ENCODE peak calls at places on chromosomes 5 and 9, in ten cellular contexts. E is dorsolateral prefrontal cortex, U is IMR-90, W is tibial nerve, N is A549, P is adrenal gland, I is heart right ventricle, M is AG04450, F is spleen, D is PC-3. Z is an unnamed sample.

GRCh38 chr5:104179057-104179456 is 616.5 kb upstream of the NUDT12 start:
- DNase-seq in P (peak), W (peak), M (no peak), D (peak), U (peak), F (no peak), E (no peak), I (no peak), N (peak), Z (no peak)

GRCh38 chr5:74056789-74057164 is 430.8 kb downstream of the ARHGEF28 start:
- DNase-seq in I (no peak), M (no peak), D (peak), E (no peak), N (peak), F (no peak), P (peak), U (peak), W (no peak), Z (no peak)

GRCh38 chr5:67149933-67150523 is 46.6 kb downstream of the CD180 start:
- DNase-seq in P (no peak), E (no peak), M (no peak), D (peak), F (no peak), W (no peak), I (no peak), U (peak), N (no peak), Z (no peak)

GRCh38 chr5:59789197-59789596 is 104.3 kb downstream of the PDE4D start:
- DNase-seq in P (no peak), W (no peak), D (no peak), U (no peak), M (no peak), E (no peak), F (no peak), N (peak), I (no peak), Z (no peak)

GRCh38 chr9:133137451-133138231 is 16.6 kb upstream of the RALGDS start:
- DNase-seq in M (no peak), N (no peak), P (peak), U (no peak), I (peak), W (no peak), F (no peak), D (no peak), E (peak), Z (peak)

GRCh38 chr5:137497396-137498290 is 1.5 kb downstream of the SPOCK1 start:
- DNase-seq in N (peak), D (peak), E (no peak), F (no peak), U (no peak), P (no peak), M (no peak), W (peak), I (no peak), Z (no peak)

GRCh38 chr9:117720555-117720954 is 16.4 kb downstream of the TLR4 start:
- DNase-seq in U (no peak), W (peak), M (no peak), N (no peak), E (no peak), I (peak), D (no peak), P (peak), F (no peak), Z (peak)

GRCh38 chr9:91207481-91207888 is 154.2 kb downstream of the AUH start:
- DNase-seq in E (no peak), P (no peak), F (no peak), U (peak), D (peak), I (no peak), W (no peak), M (no peak), N (no peak), Z (no peak)

GRCh38 chr5:135009736-135010501 is 24.1 kb downstream of the PITX1 start:
- DNase-seq in U (no peak), E (no peak), D (no peak), F (peak), M (no peak), N (no peak), W (no peak), P (no peak), I (no peak), Z (peak)

GRCh38 chr5:68432682-68433081 is 217.1 kb downstream of the PIK3R1 start:
- DNase-seq in M (no peak), N (no peak), E (no peak), U (no peak), P (no peak), D (peak), I (no peak), F (no peak), W (no peak), Z (no peak)

GRCh38 chr9:9585920-9586319 is 1026.9 kb downstream of the PTPRD start:
- DNase-seq in E (no peak), I (no peak), M (no peak), D (no peak), F (no peak), P (no peak), W (no peak), U (no peak), N (no peak), Z (no peak)

GRCh38 chr9:117448066-117448465 is 33.2 kb upstream of the ASTN2 start:
- DNase-seq in U (no peak), N (no peak), W (no peak), D (no peak), F (no peak), E (no peak), P (no peak), I (no peak), M (no peak), Z (no peak)

GRCh38 chr5:74094096-74094778 is 468.2 kb downstream of the ARHGEF28 start:
- DNase-seq in W (peak), D (peak), E (no peak), I (no peak), U (no peak), M (no peak), N (no peak), F (no peak), P (no peak), Z (peak)

GRCh38 chr5:33441241-33441844 is 578 bp downstream of the TARS1 start:
- DNase-seq in I (no peak), N (peak), M (no peak), E (no peak), F (no peak), D (peak), U (peak), W (peak), P (peak), Z (no peak)

GRCh38 chr5:38692780-38693507 is 136.5 kb upstream of the LIFR start:
- DNase-seq in D (peak), F (no peak), N (no peak), W (no peak), U (no peak), E (no peak), P (no peak), M (no peak), I (no peak), Z (no peak)

GRCh38 chr5:103259705-103260355 is 1.3 kb downstream of the MACIR start:
- DNase-seq in D (peak), W (peak), F (no peak), U (peak), N (no peak), E (no peak), M (no peak), I (no peak), P (peak), Z (no peak)

GRCh38 chr5:122078116-122078865 is at the start of gene LOX:
- DNase-seq in W (peak), I (peak), E (no peak), D (peak), N (peak), F (no peak), M (peak), U (peak), P (peak), Z (peak)

GRCh38 chr5:73030995-73031394 is 75.2 kb downstream of the FCHO2 start:
- DNase-seq in D (peak), F (no peak), U (peak), N (peak), W (no peak), P (no peak), I (no peak), E (no peak), M (peak), Z (no peak)

GRCh38 chr5:33713087-33713486 is 178.7 kb downstream of the ADAMTS12 start:
- DNase-seq in I (no peak), D (no peak), F (no peak), P (no peak), N (no peak), U (no peak), M (no peak), E (no peak), W (no peak), Z (no peak)

GRCh38 chr9:88400021-88400420 is 11.8 kb downstream of the SPIN1 start:
- DNase-seq in W (no peak), M (peak), E (no peak), P (no peak), D (peak), N (no peak), F (no peak), I (no peak), U (peak), Z (no peak)

GRCh38 chr9:89759563-89759962 is 154.8 kb downstream of the GADD45G start:
- DNase-seq in F (peak), N (no peak), M (no peak), W (no peak), E (no peak), P (no peak), I (no peak), D (peak), U (no peak), Z (no peak)

GRCh38 chr9:128275198-128276007 is at the start of gene GOLGA2:
- DNase-seq in P (peak), E (no peak), I (no peak), M (no peak), D (no peak), F (no peak), U (peak), W (peak), N (no peak), Z (peak)

GRCh38 chr9:20331095-20331685 is 291.1 kb downstream of the MLLT3 start:
- DNase-seq in M (no peak), N (no peak), E (no peak), F (no peak), P (no peak), U (no peak), I (no peak), W (no peak), D (no peak), Z (no peak)

GRCh38 chr5:168734657-168735344 is 155.6 kb upstream of the PANK3 start:
- DNase-seq in I (peak), U (peak), M (no peak), P (peak), F (no peak), D (no peak), N (no peak), E (no peak), W (peak), Z (peak)

GRCh38 chr5:114007678-114008077 is 354.2 kb upstream of the KCNN2 start:
- DNase-seq in N (no peak), I (no peak), P (no peak), F (no peak), E (no peak), M (no peak), W (no peak), U (no peak), D (no peak), Z (no peak)

GRCh38 chr5:6606884-6607558 is 25.8 kb downstream of the NSUN2 start:
- DNase-seq in M (no peak), I (no peak), U (no peak), D (no peak), E (no peak), F (no peak), N (no peak), W (no peak), P (no peak), Z (no peak)

GRCh38 chr9:116002624-116003023 is 151.0 kb upstream of the PAPPA start:
- DNase-seq in F (no peak), D (peak), I (no peak), E (no peak), P (no peak), U (no peak), M (no peak), N (peak), W (no peak), Z (peak)

GRCh38 chr9:84862786-84863185 is 193.3 kb downstream of the NTRK2 start:
- DNase-seq in U (no peak), F (no peak), I (no peak), E (no peak), M (no peak), P (no peak), N (peak), W (no peak), D (no peak), Z (no peak)

DNA sequence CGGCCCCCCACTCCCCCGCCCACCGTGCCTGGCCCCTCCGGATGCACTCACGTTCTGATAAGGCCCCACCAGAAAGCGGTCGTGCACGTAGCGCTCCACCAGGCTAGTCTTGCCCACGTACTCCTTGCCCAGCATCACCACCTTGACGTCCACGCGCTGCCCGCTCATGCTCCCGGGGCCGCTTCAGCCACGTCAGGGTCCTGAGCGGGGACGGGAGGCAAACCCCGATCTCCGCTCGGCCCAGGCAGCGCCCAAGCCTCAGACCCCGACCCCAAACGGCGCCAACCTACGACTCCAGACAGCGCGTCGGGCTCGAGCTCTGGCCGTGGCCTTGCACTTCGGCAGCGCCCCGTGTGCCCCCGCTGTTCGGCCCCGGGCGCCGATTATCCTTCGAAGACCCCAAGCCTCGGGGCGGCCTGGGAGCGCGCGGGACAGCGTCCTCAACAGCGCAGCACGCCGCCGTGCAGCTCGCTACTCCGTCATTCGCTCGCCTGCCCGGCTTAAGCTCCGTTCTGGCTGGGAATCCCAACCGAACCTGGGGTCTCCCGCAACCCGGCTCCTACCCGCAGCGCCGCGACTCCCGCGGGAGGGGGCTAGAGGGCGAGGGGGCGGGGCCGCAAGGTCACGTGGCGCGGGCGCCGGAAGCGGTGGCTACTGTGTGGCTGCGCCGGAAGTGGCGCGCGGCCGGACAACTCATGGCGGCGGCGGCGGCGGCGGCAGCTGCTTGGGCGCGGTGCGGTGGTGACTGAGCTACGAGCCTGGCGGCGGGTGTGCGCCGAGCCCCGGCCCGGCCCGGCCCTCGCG is at the start of the genes PRELID1 and RAB24:
- DNase-seq in P (peak), D (peak), E (peak), I (peak), U (peak), N (peak), W (peak), M (peak), F (peak), Z (peak)
- H3K27ac ChIP-seq in P (peak), D (peak), E (peak), I (peak), U (peak), N (peak), W (peak), M (peak), F (peak), Z (peak)

GRCh38 chr5:81204205-81204604 is 28.9 kb upstream of the CKMT2 start:
- DNase-seq in M (no peak), F (no peak), P (no peak), W (no peak), E (no peak), N (no peak), D (no peak), I (no peak), U (no peak), Z (no peak)

GRCh38 chr5:81205058-81205457 is 28.1 kb upstream of the CKMT2 start:
- DNase-seq in D (no peak), M (no peak), I (no peak), E (no peak), N (no peak), W (no peak), P (no peak), F (no peak), U (no peak), Z (no peak)

GRCh38 chr5:81208904-81209303 is 24.2 kb upstream of the CKMT2 start:
- DNase-seq in P (no peak), F (no peak), U (peak), I (no peak), E (no peak), W (no peak), D (peak), M (no peak), N (no peak), Z (no peak)

GRCh38 chr5:81209386-81209785 is 23.7 kb upstream of the CKMT2 start:
- DNase-seq in W (no peak), N (no peak), I (no peak), M (no peak), P (no peak), U (no peak), F (no peak), E (no peak), D (no peak), Z (no peak)

GRCh38 chr5:81207009-81207408 is 26.1 kb upstream of the CKMT2 start:
- DNase-seq in D (no peak), N (peak), P (no peak), E (no peak), U (peak), M (no peak), F (no peak), W (no peak), I (no peak), Z (no peak)
- TF ChIP-seq CTCF in D (peak), N (no peak), P (no peak), E (no peak), U (peak), M (peak), F (no peak), W (no peak), I (peak), Z (no peak)

GRCh38 chr5:155480731-155481131 is 467.2 kb downstream of the KIF4B start:
- DNase-seq in N (no peak), I (no peak), U (no peak), D (no peak), M (no peak), P (no peak), W (no peak), E (no peak), F (no peak), Z (peak)
- H3K27ac ChIP-seq in N (no peak), I (peak), U (no peak), D (no peak), M (no peak), P (no peak), W (no peak), E (no peak), F (no peak), Z (no peak)

GRCh38 chr9:93288341-93288740 is 104.4 kb downstream of the WNK2 start:
- DNase-seq in F (peak), I (no peak), D (no peak), M (no peak), N (no peak), E (peak), U (no peak), W (no peak), P (no peak), Z (no peak)
- TF ChIP-seq CTCF in F (no peak), I (no peak), D (no peak), M (no peak), N (no peak), E (no peak), U (no peak), W (no peak), P (no peak), Z (no peak)

DNA sequence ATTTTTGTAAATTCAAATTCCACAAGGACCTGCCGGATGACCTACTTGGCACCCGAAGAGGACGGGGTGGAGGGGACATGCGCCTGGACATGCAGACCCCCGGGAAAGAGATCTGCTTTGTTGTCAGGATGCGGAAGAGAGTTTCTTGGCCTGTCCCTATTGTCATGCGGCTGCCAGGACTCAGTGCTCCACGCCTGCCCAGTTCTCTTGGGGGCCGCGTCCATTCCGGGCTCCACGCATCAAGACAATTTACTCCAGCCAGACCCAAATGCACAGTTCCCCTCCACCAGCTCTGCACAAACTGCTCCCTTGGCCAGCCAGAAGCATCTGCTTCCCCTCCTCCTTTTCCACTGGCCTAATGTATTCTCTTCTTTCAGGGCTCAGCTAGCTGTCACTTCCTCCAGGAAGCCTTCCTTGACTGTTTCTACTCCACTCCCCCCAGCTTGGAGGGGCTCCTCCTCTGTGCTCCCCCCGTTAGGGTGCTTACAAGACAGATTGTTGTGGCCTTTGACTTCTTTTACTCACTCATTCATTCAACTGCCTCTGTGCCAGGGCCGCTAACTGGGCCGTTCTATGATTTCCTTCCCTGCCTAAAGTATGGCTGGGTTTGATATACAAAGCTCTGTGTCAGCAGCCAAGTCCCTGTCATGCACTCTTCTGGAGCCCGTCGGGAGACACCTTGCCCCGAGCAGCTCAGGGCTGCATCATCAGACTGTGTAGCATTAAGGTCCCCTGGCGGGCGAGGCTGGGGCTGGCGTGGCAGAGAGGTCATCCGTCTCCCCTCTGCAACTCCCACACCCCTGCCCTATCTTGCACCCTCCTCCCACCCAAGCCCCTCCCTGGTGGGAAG is 6.6 kb downstream of the FIBCD1 start:
- DNase-seq in F (no peak), D (peak), W (no peak), P (no peak), M (no peak), I (peak), N (no peak), U (peak), E (no peak), Z (peak)
- H3K27ac ChIP-seq in F (no peak), D (peak), W (no peak), P (no peak), M (peak), I (peak), N (peak), U (peak), E (no peak), Z (peak)

GRCh38 chr5:180860887-180861822 is at the start of gene ZFP62:
- DNase-seq in U (peak), D (peak), M (peak), P (peak), I (peak), F (peak), W (peak), E (peak), N (peak), Z (peak)

GRCh38 chr5:180862645-180863044 is 1.6 kb upstream of the ZFP62 start:
- DNase-seq in W (no peak), P (no peak), D (no peak), E (no peak), N (no peak), I (no peak), U (no peak), F (no peak), M (no peak), Z (no peak)

GRCh38 chr5:180866296-180866695 is 5.2 kb upstream of the ZFP62 start:
- DNase-seq in M (no peak), D (no peak), U (no peak), F (no peak), W (no peak), I (no peak), N (peak), P (no peak), E (no peak), Z (no peak)

GRCh38 chr5:180860273-180860886 is 696 bp downstream of the ZFP62 start:
- DNase-seq in E (no peak), I (peak), U (no peak), M (no peak), D (peak), W (no peak), P (no peak), F (peak), N (peak), Z (peak)
- TF ChIP-seq CTCF in E (no peak), I (peak), U (no peak), M (peak), D (peak), W (no peak), P (no peak), F (peak), N (peak), Z (no peak)

GRCh38 chr9:134661299-134661698 is 19.7 kb downstream of the COL5A1 start:
- DNase-seq in U (no peak), N (no peak), P (no peak), E (no peak), W (no peak), M (no peak), I (no peak), D (no peak), F (no peak), Z (no peak)
- H3K27ac ChIP-seq in U (peak), N (no peak), P (no peak), E (no peak), W (peak), M (peak), I (peak), D (no peak), F (no peak), Z (peak)

GRCh38 chr5:173625261-173625660 is 8.8 kb upstream of the BOD1 start:
- DNase-seq in E (no peak), F (no peak), M (no peak), N (no peak), U (no peak), P (no peak), I (no peak), W (no peak), D (no peak), Z (no peak)

GRCh38 chr5:173627271-173627670 is 10.8 kb upstream of the BOD1 start:
- DNase-seq in D (no peak), N (no peak), P (no peak), U (no peak), I (no peak), M (no peak), F (no peak), W (no peak), E (no peak), Z (no peak)

GRCh38 chr5:173626501-173626812 is 10.0 kb upstream of the BOD1 start:
- DNase-seq in U (no peak), I (no peak), F (no peak), N (no peak), E (peak), W (no peak), P (no peak), D (no peak), M (no peak), Z (no peak)

GRCh38 chr5:173624276-173624675 is 7.8 kb upstream of the BOD1 start:
- DNase-seq in W (no peak), E (no peak), U (peak), N (no peak), D (no peak), I (no peak), M (no peak), F (no peak), P (no peak), Z (no peak)

GRCh38 chr5:173625686-173626500 is 9.4 kb upstream of the BOD1 start:
- DNase-seq in F (no peak), N (no peak), W (no peak), U (no peak), I (no peak), M (no peak), E (no peak), P (no peak), D (peak), Z (no peak)
- TF ChIP-seq CTCF in F (no peak), N (no peak), W (no peak), U (peak), I (no peak), M (no peak), E (no peak), P (no peak), D (peak), Z (no peak)

Z was measured in heart left ventricle.